ENCODE peak calls at places on chromosomes 16 and 17, in six cellular contexts. U, O, A, Q, C and J are unnamed samples.

GRCh38 chr17:61583242-61583641 is 7.8 kb downstream of the NACA2 start:
- DNase-seq in U (no peak), O (peak), A (no peak), Q (no peak), C (no peak), J (no peak)

GRCh38 chr16:19578378-19578851 is 22.9 kb downstream of the VPS35L start:
- DNase-seq in U (no peak), O (no peak), A (no peak), Q (no peak), C (no peak), J (no peak)

GRCh38 chr17:50511058-50511457 is 2.8 kb downstream of the MYCBPAP start:
- DNase-seq in U (no peak), O (no peak), A (no peak), Q (no peak), C (no peak), J (no peak)

GRCh38 chr17:50904522-50905459 is 38.6 kb upstream of the TOB1 start:
- DNase-seq in U (no peak), O (no peak), A (peak), Q (no peak), C (peak), J (peak)

GRCh38 chr16:86565644-86566511 is 751 bp upstream of the FOXC2 start:
- DNase-seq in U (no peak), O (no peak), A (no peak), Q (no peak), C (no peak), J (no peak)

GRCh38 chr17:35605753-35606152 is 18.6 kb downstream of the AP2B1 start:
- DNase-seq in U (no peak), O (no peak), A (no peak), Q (no peak), C (no peak), J (no peak)

GRCh38 chr16:89961920-89962319 is 13.4 kb downstream of the DEF8 start:
- DNase-seq in U (no peak), O (no peak), A (no peak), Q (no peak), C (no peak), J (no peak)

GRCh38 chr16:58854392-58854791 is 120.3 kb upstream of the GOT2 start:
- DNase-seq in U (no peak), O (no peak), A (no peak), Q (no peak), C (no peak), J (no peak)

GRCh38 chr17:4833941-4834501 is 881 bp downstream of the MINK1 start:
- DNase-seq in U (peak), O (peak), A (peak), Q (no peak), C (no peak), J (peak)

GRCh38 chr17:75493476-75494129 is 21.7 kb downstream of the CASKIN2 start:
- DNase-seq in U (no peak), O (no peak), A (no peak), Q (no peak), C (no peak), J (no peak)

GRCh38 chr17:14334261-14334860 is 33.5 kb downstream of the HS3ST3B1 start:
- DNase-seq in U (no peak), O (no peak), A (no peak), Q (no peak), C (no peak), J (no peak)

GRCh38 chr16:4936181-4936990 is 562 bp downstream of the PPL start:
- DNase-seq in U (no peak), O (no peak), A (no peak), Q (no peak), C (peak), J (peak)

GRCh38 chr17:38693700-38694329 is 11.3 kb upstream of the MLLT6 start:
- DNase-seq in U (no peak), O (no peak), A (peak), Q (no peak), C (peak), J (peak)

GRCh38 chr17:43402567-43402966 is 3.8 kb downstream of the ARL4D start:
- DNase-seq in U (no peak), O (no peak), A (no peak), Q (no peak), C (no peak), J (no peak)

GRCh38 chr17:65558683-65559311 is 2.7 kb downstream of the AXIN2 start:
- DNase-seq in U (no peak), O (no peak), A (no peak), Q (no peak), C (no peak), J (no peak)

GRCh38 chr17:45197108-45197507 is 24.6 kb upstream of the FMNL1 start:
- DNase-seq in U (no peak), O (no peak), A (no peak), Q (no peak), C (no peak), J (no peak)

GRCh38 chr17:13835151-13835550 is 233.4 kb upstream of the HS3ST3A1 start:
- DNase-seq in U (no peak), O (no peak), A (no peak), Q (no peak), C (no peak), J (no peak)

GRCh38 chr17:41444186-41444585 is 3.4 kb upstream of the KRT38 start:
- DNase-seq in U (no peak), O (no peak), A (no peak), Q (no peak), C (no peak), J (no peak)

GRCh38 chr16:70700101-70701020 is 14.5 kb upstream of the MTSS2 start:
- DNase-seq in U (no peak), O (no peak), A (no peak), Q (no peak), C (peak), J (peak)

GRCh38 chr17:4230142-4230541 is 33.6 kb downstream of the ANKFY1 start:
- DNase-seq in U (no peak), O (peak), A (peak), Q (no peak), C (no peak), J (no peak)

GRCh38 chr17:77899494-77899893 is 59.0 kb upstream of the TNRC6C start:
- DNase-seq in U (no peak), O (no peak), A (no peak), Q (no peak), C (no peak), J (no peak)

GRCh38 chr16:72455743-72456659 is 284.0 kb upstream of the PMFBP1 start:
- DNase-seq in U (peak), O (no peak), A (no peak), Q (no peak), C (no peak), J (no peak)

GRCh38 chr16:23424292-23424958 is 28.6 kb downstream of the COG7 start:
- DNase-seq in U (no peak), O (no peak), A (no peak), Q (no peak), C (no peak), J (peak)

GRCh38 chr17:64741924-64742670 is 80.0 kb upstream of the SMURF2 start:
- DNase-seq in U (no peak), O (no peak), A (peak), Q (no peak), C (peak), J (no peak)

GRCh38 chr16:66069576-66069975 is 296.9 kb upstream of the CDH5 start:
- DNase-seq in U (no peak), O (no peak), A (no peak), Q (no peak), C (no peak), J (no peak)

GRCh38 chr17:62688398-62689140 is 61.1 kb downstream of the MRC2 start:
- DNase-seq in U (no peak), O (no peak), A (no peak), Q (no peak), C (no peak), J (peak)

GRCh38 chr17:51362818-51363598 is 102.7 kb downstream of the UTP18 start:
- DNase-seq in U (no peak), O (no peak), A (no peak), Q (no peak), C (no peak), J (no peak)

GRCh38 chr17:67474081-67474661 is 97.1 kb downstream of the PITPNC1 start:
- DNase-seq in U (no peak), O (peak), A (no peak), Q (no peak), C (peak), J (no peak)

GRCh38 chr16:2776500-2777139 is 460 bp downstream of the ELOB start:
- DNase-seq in U (no peak), O (no peak), A (no peak), Q (peak), C (peak), J (peak)

GRCh38 chr17:28327031-28327607 is 8.1 kb downstream of the TMEM97 start:
- DNase-seq in U (no peak), O (no peak), A (peak), Q (no peak), C (no peak), J (no peak)

GRCh38 chr16:84518804-84519341 is 14.4 kb upstream of the MEAK7 start:
- DNase-seq in U (no peak), O (no peak), A (no peak), Q (peak), C (no peak), J (peak)

GRCh38 chr16:17397499-17397891 is 73.3 kb downstream of the XYLT1 start:
- DNase-seq in U (no peak), O (no peak), A (no peak), Q (no peak), C (no peak), J (no peak)

GRCh38 chr17:3030096-3030495 is 33.3 kb downstream of the OR1D5 start:
- DNase-seq in U (no peak), O (peak), A (no peak), Q (no peak), C (no peak), J (peak)

DNA sequence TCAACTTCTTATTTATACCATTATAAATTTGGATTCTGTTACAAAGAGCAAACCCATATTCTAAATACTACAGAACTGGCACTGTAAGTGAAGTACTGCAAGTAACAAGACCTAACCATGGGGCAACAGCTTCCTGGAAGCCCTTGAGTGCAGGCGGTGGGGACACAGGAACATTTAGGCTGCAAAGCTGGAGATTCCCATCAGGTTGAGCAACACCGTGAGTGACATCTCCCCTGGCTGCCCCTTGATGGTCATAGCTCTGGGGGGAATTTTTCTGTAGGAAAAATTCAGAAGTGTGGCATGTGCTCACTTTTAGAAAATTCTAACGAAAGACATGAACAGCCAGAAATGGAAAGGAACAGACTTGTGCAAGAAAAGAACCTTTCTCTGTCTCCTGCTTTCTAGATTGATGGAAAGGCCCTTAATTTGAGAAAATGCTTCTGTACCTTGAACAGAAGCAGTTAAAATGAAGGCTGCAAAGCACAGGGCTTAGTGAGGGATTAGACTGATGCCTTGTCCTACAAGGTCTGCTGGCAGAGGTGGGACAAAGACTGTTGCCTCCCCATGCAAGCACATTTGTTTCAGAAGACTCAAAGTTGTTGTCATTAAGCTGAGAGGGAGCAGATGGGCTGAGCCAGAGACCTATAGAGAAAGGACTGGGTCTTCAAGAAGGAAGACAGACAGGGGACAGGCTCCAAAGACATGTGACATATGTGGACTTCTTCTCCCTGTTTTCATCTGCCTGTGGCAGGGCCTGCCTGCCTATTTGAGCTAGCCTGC is 380.8 kb downstream of the SLC39A11 start:
- DNase-seq in U (no peak), O (no peak), A (no peak), Q (no peak), C (no peak), J (no peak)
- H3K27ac ChIP-seq in U (no peak), O (no peak), A (no peak), Q (no peak), C (no peak), J (no peak)

GRCh38 chr17:17215575-17215974 is 9.4 kb upstream of the PLD6 start:
- DNase-seq in U (no peak), O (no peak), A (no peak), Q (no peak), C (no peak), J (no peak)
- TF ChIP-seq CTCF in U (no peak), O (no peak), A (no peak), Q (no peak), C (no peak), J (no peak)

DNA sequence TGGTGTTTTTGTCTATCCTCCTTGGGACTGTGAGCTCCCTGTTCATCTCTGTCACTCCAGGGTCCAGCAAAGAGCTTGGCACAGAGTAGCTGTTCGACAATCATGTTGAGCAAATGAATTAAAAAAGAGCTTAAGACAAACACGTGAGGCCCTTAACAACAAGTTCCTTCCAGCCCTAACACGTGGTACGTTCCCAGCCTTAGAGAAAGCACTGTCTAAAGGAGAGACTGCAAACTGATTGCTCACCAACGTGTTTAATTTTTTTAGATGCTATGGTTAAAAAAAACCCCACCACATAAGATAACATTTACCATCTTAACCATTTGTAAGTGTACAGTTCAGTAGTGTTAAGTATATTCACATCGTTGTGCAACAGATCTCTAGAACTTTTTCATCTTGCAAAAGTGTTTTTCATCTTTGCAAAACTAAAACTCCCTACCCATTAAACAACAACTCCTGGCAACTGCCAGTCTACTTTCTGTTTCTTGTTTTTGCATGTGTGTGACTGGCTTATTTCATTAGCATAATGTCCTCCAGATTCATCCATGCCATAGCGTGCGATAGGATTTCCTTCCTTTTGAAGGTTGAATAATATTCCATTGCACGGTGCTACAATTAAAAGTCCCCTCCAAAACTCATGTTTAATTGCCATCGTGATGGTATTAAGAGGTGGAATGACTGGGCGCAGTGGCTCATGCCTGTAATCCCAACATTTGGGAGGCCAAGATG is 28.2 kb downstream of the LAT start:
- DNase-seq in U (no peak), O (no peak), A (no peak), Q (peak), C (no peak), J (no peak)
- H3K27ac ChIP-seq in U (no peak), O (no peak), A (no peak), Q (peak), C (no peak), J (peak)

GRCh38 chr17:57138956-57139576 is 54.0 kb downstream of the AKAP1 start:
- DNase-seq in U (no peak), O (no peak), A (no peak), Q (no peak), C (no peak), J (no peak)
- TF ChIP-seq CTCF in U (no peak), O (no peak), A (no peak), Q (no peak), C (no peak), J (no peak)

GRCh38 chr17:80133626-80133970 is 13.3 kb downstream of the EIF4A3 start:
- DNase-seq in U (no peak), O (no peak), A (no peak), Q (no peak), C (no peak), J (no peak)

GRCh38 chr17:80138856-80139426 is 8.0 kb downstream of the EIF4A3 start:
- DNase-seq in U (no peak), O (no peak), A (no peak), Q (no peak), C (no peak), J (no peak)

GRCh38 chr17:80141463-80142165 is 5.3 kb downstream of the EIF4A3 start:
- DNase-seq in U (no peak), O (no peak), A (no peak), Q (no peak), C (no peak), J (no peak)

GRCh38 chr17:80132906-80133625 is 13.9 kb downstream of the EIF4A3 start:
- DNase-seq in U (no peak), O (no peak), A (no peak), Q (no peak), C (no peak), J (no peak)

GRCh38 chr17:80137131-80137530 is 9.8 kb downstream of the EIF4A3 start:
- DNase-seq in U (no peak), O (no peak), A (no peak), Q (no peak), C (no peak), J (no peak)
- H3K27ac ChIP-seq in U (no peak), O (no peak), A (no peak), Q (no peak), C (no peak), J (no peak)

GRCh38 chr17:9628509-9628908 is 16.8 kb upstream of the USP43 start:
- DNase-seq in U (no peak), O (no peak), A (no peak), Q (no peak), C (no peak), J (no peak)
- TF ChIP-seq CTCF in U (no peak), O (no peak), A (no peak), Q (no peak), C (no peak), J (no peak)

GRCh38 chr17:76553163-76553908 is 13.5 kb downstream of the PRCD start:
- DNase-seq in U (no peak), O (no peak), A (no peak), Q (no peak), C (no peak), J (no peak)
- H3K27ac ChIP-seq in U (no peak), O (no peak), A (no peak), Q (no peak), C (no peak), J (no peak)

DNA sequence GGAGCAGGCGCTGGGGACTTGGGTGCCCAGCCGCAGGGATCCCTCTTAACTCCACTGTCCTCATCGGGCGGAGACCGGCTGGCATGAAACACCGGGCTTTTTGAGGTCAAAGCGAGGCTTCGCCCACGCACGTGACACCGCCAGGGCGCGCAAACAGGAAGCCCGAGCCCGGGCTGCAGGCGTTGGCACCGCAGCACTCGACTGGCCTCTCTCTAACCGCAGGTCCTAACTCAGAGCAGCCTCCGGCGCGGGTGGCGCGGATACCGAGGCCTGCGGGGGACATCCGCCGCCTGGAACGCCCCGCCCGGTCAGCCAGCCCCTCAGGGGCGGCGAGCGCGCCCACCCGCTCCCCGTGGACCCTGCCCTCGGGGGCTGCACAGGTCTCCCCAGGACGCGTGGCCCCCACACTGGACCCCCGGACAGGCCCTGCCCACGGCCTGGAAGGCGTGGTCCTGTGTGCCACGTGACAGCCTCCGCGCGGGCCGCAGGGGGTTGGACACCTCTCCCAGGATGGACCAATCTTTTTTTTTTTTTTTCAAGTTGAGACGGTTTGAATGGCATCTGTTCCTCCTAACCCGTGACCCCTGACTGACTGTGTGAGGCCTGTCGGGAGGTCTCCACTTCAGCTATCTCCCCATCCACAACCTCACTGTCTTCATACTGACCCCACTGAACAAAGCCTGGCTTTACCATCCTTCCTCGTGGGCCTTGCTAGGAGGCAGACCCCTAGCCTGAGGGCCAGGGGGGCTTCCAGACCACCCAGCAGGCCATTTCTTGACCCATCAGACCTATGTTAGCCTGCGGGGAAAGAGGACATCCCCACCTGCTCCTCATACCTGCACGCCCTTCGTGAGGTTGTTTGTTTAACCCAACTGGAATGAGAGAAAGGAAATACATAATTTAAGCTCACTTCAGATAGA is 8.4 kb upstream of the SLC47A2 start:
- DNase-seq in U (no peak), O (no peak), A (peak), Q (peak), C (peak), J (peak)
- TF ChIP-seq CTCF in U (no peak), O (no peak), A (no peak), Q (no peak), C (no peak), J (no peak)

GRCh38 chr16:79434771-79435170 is 165.8 kb downstream of the MAF start:
- DNase-seq in U (no peak), O (no peak), A (no peak), Q (no peak), C (no peak), J (no peak)

GRCh38 chr16:79430129-79430789 is 170.3 kb downstream of the MAF start:
- DNase-seq in U (no peak), O (no peak), A (no peak), Q (no peak), C (no peak), J (no peak)

GRCh38 chr16:79436885-79437284 is 163.7 kb downstream of the MAF start:
- DNase-seq in U (no peak), O (no peak), A (no peak), Q (no peak), C (no peak), J (no peak)

GRCh38 chr16:79431923-79432322 is 168.6 kb downstream of the MAF start:
- DNase-seq in U (no peak), O (no peak), A (no peak), Q (no peak), C (no peak), J (no peak)

DNA sequence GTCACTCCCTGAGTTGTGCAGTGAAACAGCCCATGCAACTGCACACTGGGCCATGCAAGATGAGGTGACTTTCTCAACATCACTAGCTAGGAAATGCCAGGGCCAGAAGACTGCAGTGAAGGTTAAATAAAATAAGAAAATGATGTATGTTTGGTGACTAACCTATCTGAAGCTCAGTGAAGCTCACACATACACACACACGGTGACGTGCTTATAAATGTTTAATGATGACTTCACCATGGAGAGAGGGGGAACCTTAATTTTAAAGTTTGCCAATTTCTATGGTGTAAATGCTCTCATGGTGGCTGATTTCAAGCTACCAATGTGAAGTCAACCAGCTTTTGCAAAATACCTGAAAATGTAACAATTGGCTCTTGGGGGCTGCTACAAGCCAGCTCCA is 166.4 kb downstream of the MAF start:
- DNase-seq in U (no peak), O (no peak), A (no peak), Q (no peak), C (no peak), J (no peak)
- H3K27ac ChIP-seq in U (no peak), O (no peak), A (no peak), Q (no peak), C (no peak), J (no peak)